ENCODE peak calls at places on chromosome 12, in nine cellular contexts. P is WERI-Rb-1, A is lower lobe of right lung, N is tibial artery, Z is foreskin fibroblast, F is fibroblast of lung, R is GM12865, C is hepatocyte, J is AG10803. D is an unnamed sample.

GRCh38 chr12:2390133-2390532 is 337.3 kb downstream of the CACNA1C start:
- DNase-seq in Z (no peak), J (no peak), C (no peak), P (no peak), N (no peak), F (no peak), R (no peak), A (no peak), D (no peak)

GRCh38 chr12:81128930-81129554 is 51.2 kb downstream of the ACSS3 start:
- DNase-seq in J (peak), C (peak), Z (peak), A (no peak), N (no peak), P (peak), R (peak), F (peak), D (no peak)

GRCh38 chr12:109440851-109441490 is 36.1 kb downstream of the KCTD10 start:
- DNase-seq in F (no peak), A (no peak), C (peak), R (no peak), P (peak), J (peak), N (no peak), Z (peak), D (no peak)

GRCh38 chr12:94640134-94640928 is 10.0 kb downstream of the TMCC3 start:
- DNase-seq in A (no peak), R (peak), P (no peak), Z (peak), F (peak), J (peak), C (no peak), N (no peak), D (no peak)

GRCh38 chr12:82527165-82527780 is 159.4 kb upstream of the TMTC2 start:
- DNase-seq in C (peak), F (peak), J (peak), P (peak), Z (peak), A (no peak), N (no peak), R (peak), D (peak)

GRCh38 chr12:23049180-23049579 is 424.2 kb downstream of the ETNK1 start:
- DNase-seq in F (peak), R (peak), N (no peak), C (no peak), A (no peak), J (no peak), Z (no peak), P (no peak), D (no peak)

GRCh38 chr12:25972783-25973182 is 14.3 kb downstream of the RASSF8 start:
- DNase-seq in J (peak), C (no peak), A (no peak), R (no peak), P (no peak), Z (peak), N (peak), F (peak), D (no peak)

GRCh38 chr12:57765003-57765697 is 1.7 kb downstream of the CYP27B1 start:
- DNase-seq in F (peak), A (peak), R (peak), C (peak), J (no peak), N (no peak), Z (peak), P (no peak), D (no peak)

GRCh38 chr12:43795716-43796282 is 10.3 kb downstream of the TWF1 start:
- DNase-seq in P (no peak), N (no peak), C (peak), Z (no peak), J (no peak), A (no peak), F (no peak), R (no peak), D (no peak)

GRCh38 chr12:132021031-132021871 is 71.5 kb downstream of the EP400 start:
- DNase-seq in N (no peak), A (peak), Z (no peak), R (no peak), J (no peak), P (no peak), C (no peak), F (no peak), D (no peak)

GRCh38 chr12:124898200-124898950 is 16.1 kb downstream of the UBC start:
- DNase-seq in N (peak), C (no peak), F (peak), P (peak), R (peak), Z (peak), A (peak), J (no peak), D (no peak)

GRCh38 chr12:78712834-78713455 is 151.6 kb upstream of the SYT1 start:
- DNase-seq in J (no peak), P (no peak), Z (no peak), N (no peak), F (no peak), A (no peak), R (no peak), C (no peak), D (no peak)

GRCh38 chr12:104910196-104910840 is 47.8 kb downstream of the SLC41A2 start:
- DNase-seq in C (no peak), N (no peak), R (no peak), Z (peak), P (no peak), A (no peak), J (peak), F (peak), D (no peak)

GRCh38 chr12:78232756-78233155 is 402.1 kb downstream of the NAV3 start:
- DNase-seq in R (no peak), A (no peak), P (no peak), C (no peak), Z (no peak), F (no peak), J (no peak), N (no peak), D (no peak)

GRCh38 chr12:54195736-54196347 is 7.1 kb upstream of the SMUG1 start:
- DNase-seq in R (peak), A (peak), P (peak), Z (peak), N (no peak), J (peak), C (peak), F (peak), D (no peak)

GRCh38 chr12:64625243-64626077 is 15.2 kb downstream of the RASSF3 start:
- DNase-seq in N (peak), F (peak), C (peak), P (no peak), J (peak), Z (peak), A (no peak), R (peak), D (peak)

GRCh38 chr12:67650127-67650495 is 1.6 kb downstream of the DYRK2 start:
- DNase-seq in C (no peak), J (no peak), P (no peak), A (no peak), N (peak), R (no peak), F (no peak), Z (peak), D (no peak)

GRCh38 chr12:11513288-11513687 is 117.9 kb upstream of the PRB2 start:
- DNase-seq in C (no peak), P (no peak), A (no peak), J (no peak), F (peak), R (no peak), N (no peak), Z (peak), D (no peak)
- TF ChIP-seq CTCF in C (no peak), P (no peak), A (no peak), J (no peak), F (no peak), R (peak), N (no peak), Z (peak), D (no peak)

DNA sequence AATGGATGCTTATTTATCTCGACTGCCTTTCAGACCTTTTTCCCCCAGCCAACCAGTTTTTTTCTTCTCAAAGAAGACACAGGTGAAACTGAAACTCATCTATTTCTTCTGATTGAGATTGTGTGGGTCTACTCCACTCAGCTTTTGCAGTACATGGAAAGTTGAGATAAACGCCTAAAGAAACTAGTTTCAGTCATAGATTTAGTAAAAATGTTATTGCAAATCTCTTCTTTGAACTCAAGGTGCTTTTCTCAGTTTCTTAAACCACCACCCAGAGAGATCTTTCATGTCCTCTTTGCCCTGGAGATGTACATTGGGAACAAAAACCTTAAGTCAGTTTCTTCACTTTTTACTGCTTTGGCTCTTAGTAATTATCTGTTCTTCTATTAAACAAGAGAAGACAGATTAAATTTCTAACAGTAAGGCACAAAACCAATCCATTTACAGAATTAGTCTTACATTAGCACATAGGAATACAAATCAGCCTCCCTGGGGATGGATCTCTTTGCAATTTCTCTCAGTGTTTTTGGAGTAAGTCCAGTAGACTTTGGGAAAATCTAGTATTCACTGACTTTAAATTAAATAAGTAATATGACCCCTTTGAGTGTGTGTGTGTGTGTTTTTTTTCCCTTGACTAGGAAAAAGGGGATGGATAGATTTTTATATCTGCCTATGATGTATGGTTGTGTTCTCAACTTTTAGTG is 11.6 kb downstream of the FBXW8 start:
- DNase-seq in N (no peak), J (no peak), C (no peak), R (peak), P (no peak), F (no peak), A (no peak), Z (no peak), D (peak)
- H3K4me3 ChIP-seq in N (no peak), J (no peak), C (no peak), R (no peak), P (no peak), F (no peak), A (no peak), Z (no peak), D (no peak)

GRCh38 chr12:93176166-93176565 is 201.6 kb upstream of the NUDT4 start:
- DNase-seq in R (no peak), C (no peak), A (no peak), F (peak), N (no peak), P (no peak), Z (peak), J (peak), D (no peak)

GRCh38 chr12:93176610-93177126 is 201.1 kb upstream of the NUDT4 start:
- DNase-seq in P (no peak), C (no peak), R (no peak), J (no peak), Z (no peak), N (no peak), A (no peak), F (no peak), D (no peak)

GRCh38 chr12:93174048-93174447 is 203.7 kb upstream of the NUDT4 start:
- DNase-seq in J (peak), R (no peak), Z (peak), N (no peak), C (no peak), A (no peak), F (peak), P (no peak), D (peak)

GRCh38 chr12:93174473-93174872 is 203.3 kb upstream of the NUDT4 start:
- DNase-seq in P (no peak), A (no peak), Z (no peak), F (no peak), R (no peak), J (no peak), C (no peak), N (no peak), D (no peak)

GRCh38 chr12:93173178-93173957 is 204.4 kb upstream of the NUDT4 start:
- DNase-seq in F (peak), C (no peak), P (no peak), J (peak), A (no peak), N (no peak), Z (peak), R (no peak), D (no peak)
- TF ChIP-seq CTCF in F (no peak), C (no peak), P (no peak), J (no peak), A (no peak), N (no peak), Z (no peak), R (no peak), D (no peak)

DNA sequence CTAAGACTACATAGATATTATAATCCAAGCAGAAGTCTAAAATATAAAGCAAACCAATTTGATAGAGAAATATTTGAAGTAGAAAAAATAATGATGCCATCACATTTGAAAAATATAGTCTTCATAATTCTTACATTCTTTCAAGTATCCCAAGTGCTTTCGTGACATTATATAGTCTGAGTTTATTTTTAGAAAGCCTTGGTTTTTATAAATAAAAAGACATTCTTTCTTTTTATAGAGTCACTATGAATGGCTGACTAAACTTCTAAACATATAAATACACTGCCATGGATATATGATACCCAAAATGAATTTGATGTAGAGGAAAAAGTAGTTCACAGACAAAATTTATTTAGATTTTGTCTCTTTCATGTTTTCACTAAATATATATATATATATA is 135.1 kb upstream of the PDZRN4 start:
- DNase-seq in C (no peak), J (no peak), R (no peak), N (no peak), F (no peak), Z (no peak), A (no peak), P (no peak), D (no peak)
- H3K4me3 ChIP-seq in C (no peak), J (no peak), R (no peak), N (no peak), F (no peak), Z (no peak), A (no peak), P (no peak), D (no peak)

D was measured in AG04449.